ENCODE peak calls at places on chromosomes 3 and 15, in nine cellular contexts. O is DMS153, T is AG04450, Z is tibial artery, F is upper lobe of right lung, I is endodermal cell, G is fibroblast of the conjunctiva, V is MG63, H is RCC 7860. D is an unnamed sample.

GRCh38 chr3:119551525-119552063 is 7.8 kb downstream of the CD80 start:
- DNase-seq in O (no peak), T (no peak), Z (no peak), F (no peak), I (no peak), G (no peak), V (no peak), H (no peak), D (no peak)

GRCh38 chr3:70857926-70858325 is 545.5 kb upstream of the MDFIC2 start:
- DNase-seq in O (no peak), T (no peak), Z (no peak), F (no peak), I (no peak), G (no peak), V (no peak), H (no peak), D (no peak)

GRCh38 chr3:131591394-131591990 is 88.7 kb upstream of the MRPL3 start:
- DNase-seq in O (no peak), T (no peak), Z (no peak), F (no peak), I (peak; percentile 53), G (peak; percentile 51), V (peak; percentile 67), H (no peak), D (no peak)

GRCh38 chr15:63185206-63185605 is 4.2 kb upstream of the RAB8B start:
- DNase-seq in O (no peak), T (no peak), Z (no peak), F (no peak), I (peak; percentile 7), G (no peak), V (no peak), H (no peak), D (no peak)

GRCh38 chr3:99929409-99930139 is 111.9 kb downstream of the CMSS1 start:
- DNase-seq in O (no peak), T (no peak), Z (no peak), F (no peak), I (peak; percentile 48), G (peak; percentile 59), V (peak; percentile 90), H (no peak), D (no peak)

GRCh38 chr15:60633426-60633968 is 154.6 kb upstream of the ICE2 start:
- DNase-seq in O (no peak), T (no peak), Z (no peak), F (no peak), I (no peak), G (no peak), V (no peak), H (no peak), D (no peak)

GRCh38 chr3:123296836-123297626 is 95.3 kb downstream of the SEC22A start:
- DNase-seq in O (no peak), T (no peak), Z (peak; percentile 59), F (peak; percentile 52), I (no peak), G (no peak), V (no peak), H (no peak), D (no peak)

GRCh38 chr3:13539285-13539625 is 9.7 kb upstream of the FBLN2 start:
- DNase-seq in O (no peak), T (peak; percentile 27), Z (peak; percentile 63), F (no peak), I (no peak), G (no peak), V (peak; percentile 82), H (peak; percentile 71), D (no peak)

D was measured in midbrain.